ENCODE peak calls at places on chromosomes 4 and X, in eight cellular contexts. U, T, E, P, R, L, A and F are unnamed samples.

GRCh38 chr4:109026588-109026987 is 263.7 kb upstream of the ETNPPL start:
- DNase-seq in U (peak; percentile 35), T (no peak), E (no peak), P (peak; percentile 13), R (no peak), L (no peak), A (peak; percentile 63), F (no peak)

GRCh38 chrX:108494416-108495095 is 54.9 kb downstream of the COL4A5 start:
- DNase-seq in U (no peak), T (no peak), E (no peak), P (no peak), R (no peak), L (no peak), A (peak; percentile 45), F (no peak)

GRCh38 chrX:110383414-110383813 is 24.8 kb downstream of the RTL9 start:
- DNase-seq in U (peak; percentile 65), T (no peak), E (no peak), P (peak; percentile 7), R (no peak), L (no peak), A (peak; percentile 68), F (no peak)

GRCh38 chrX:43551590-43551989 is 104.5 kb upstream of the MAOA start:
- DNase-seq in U (no peak), T (peak; percentile 3), E (no peak), P (no peak), R (no peak), L (no peak), A (peak; percentile 23), F (no peak)

GRCh38 chrX:23820235-23820782 is 37.3 kb downstream of the SAT1 start:
- DNase-seq in U (no peak), T (no peak), E (no peak), P (peak; percentile 48), R (no peak), L (no peak), A (no peak), F (no peak)

GRCh38 chr4:119189638-119190037 is 22.9 kb upstream of the USP53 start:
- DNase-seq in U (no peak), T (no peak), E (no peak), P (no peak), R (no peak), L (no peak), A (no peak), F (no peak)

GRCh38 chrX:134936542-134936941 is 54.2 kb upstream of the SMIM10 start:
- DNase-seq in U (peak; percentile 27), T (no peak), E (no peak), P (peak; percentile 61), R (no peak), L (no peak), A (peak; percentile 70), F (no peak)

GRCh38 chr4:36502350-36502749 is 220.9 kb downstream of the DTHD1 start:
- DNase-seq in U (no peak), T (no peak), E (no peak), P (peak; percentile 58), R (no peak), L (no peak), A (no peak), F (no peak)

GRCh38 chr4:47623916-47624554 is 139.0 kb downstream of the ATP10D start:
- DNase-seq in U (peak; percentile 68), T (no peak), E (no peak), P (no peak), R (no peak), L (no peak), A (peak; percentile 81), F (no peak)

GRCh38 chr4:166323250-166323649 is 450.2 kb downstream of the TLL1 start:
- DNase-seq in U (no peak), T (no peak), E (no peak), P (no peak), R (no peak), L (no peak), A (no peak), F (no peak)

GRCh38 chr4:166318810-166319525 is 445.9 kb downstream of the TLL1 start:
- DNase-seq in U (peak; percentile 93), T (no peak), E (no peak), P (peak; percentile 81), R (no peak), L (no peak), A (peak; percentile 81), F (no peak)

DNA sequence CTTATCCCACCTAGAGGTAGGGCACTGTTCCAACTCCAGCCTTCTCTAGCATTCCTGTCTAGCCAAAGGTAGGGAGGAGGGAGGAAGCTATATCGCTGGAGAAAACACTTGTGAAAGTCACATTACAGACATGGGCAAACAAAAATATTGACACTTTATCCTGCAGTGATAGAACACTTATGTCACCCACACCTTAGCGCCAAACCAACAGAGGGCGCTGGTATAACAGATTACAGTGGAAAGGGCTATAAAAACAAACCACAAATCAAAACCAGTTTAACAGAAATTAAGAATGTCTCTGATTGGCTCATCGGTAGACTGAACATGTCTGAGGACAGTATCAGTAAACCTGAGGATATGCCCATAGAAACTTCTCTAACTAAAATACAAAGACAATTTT is 451.3 kb downstream of the TLL1 start:
- DNase-seq in U (peak; percentile 18), T (peak; percentile 35), E (peak; percentile 54), P (peak; percentile 61), R (no peak), L (no peak), A (peak; percentile 15), F (peak; percentile 15)
- TF ChIP-seq CTCF in U (peak; percentile 67), T (peak; percentile 53), E (peak; percentile 72), P (peak; percentile 50), R (no peak), L (peak; percentile 12), A (peak; percentile 57), F (peak; percentile 58)

DNA sequence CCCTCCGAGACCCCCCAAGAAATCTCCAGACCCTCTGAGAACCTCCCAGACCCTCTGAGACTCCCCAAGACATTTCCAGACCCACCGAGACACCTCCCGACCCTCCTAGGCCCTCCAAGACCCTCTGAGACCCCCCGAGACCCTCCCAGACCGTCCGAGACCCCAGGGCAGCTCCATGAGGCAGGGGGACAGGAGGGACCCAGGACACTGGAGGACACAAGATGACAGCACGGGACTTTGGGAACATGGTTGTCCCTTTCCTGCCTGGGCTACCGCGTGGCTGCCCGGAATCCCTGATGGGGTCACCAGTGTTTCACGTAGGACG is 10.3 kb downstream of the CTBP1 start:
- DNase-seq in U (no peak), T (no peak), E (no peak), P (no peak), R (no peak), L (no peak), A (no peak), F (no peak)
- TF ChIP-seq CTCF in U (no peak), T (no peak), E (no peak), P (no peak), R (no peak), L (no peak), A (no peak), F (no peak)

GRCh38 chrX:26848511-26848910 is 614.6 kb downstream of the PPP4R3C start:
- DNase-seq in U (peak; percentile 5), T (no peak), E (no peak), P (no peak), R (no peak), L (no peak), A (peak; percentile 28), F (no peak)

GRCh38 chrX:26851981-26852380 is 611.2 kb downstream of the PPP4R3C start:
- DNase-seq in U (peak; percentile 23), T (no peak), E (peak; percentile 44), P (peak; percentile 38), R (no peak), L (no peak), A (peak; percentile 34), F (no peak)
- TF ChIP-seq CTCF in U (peak; percentile 30), T (peak; percentile 10), E (peak; percentile 47), P (no peak), R (no peak), L (no peak), A (peak; percentile 36), F (no peak)

DNA sequence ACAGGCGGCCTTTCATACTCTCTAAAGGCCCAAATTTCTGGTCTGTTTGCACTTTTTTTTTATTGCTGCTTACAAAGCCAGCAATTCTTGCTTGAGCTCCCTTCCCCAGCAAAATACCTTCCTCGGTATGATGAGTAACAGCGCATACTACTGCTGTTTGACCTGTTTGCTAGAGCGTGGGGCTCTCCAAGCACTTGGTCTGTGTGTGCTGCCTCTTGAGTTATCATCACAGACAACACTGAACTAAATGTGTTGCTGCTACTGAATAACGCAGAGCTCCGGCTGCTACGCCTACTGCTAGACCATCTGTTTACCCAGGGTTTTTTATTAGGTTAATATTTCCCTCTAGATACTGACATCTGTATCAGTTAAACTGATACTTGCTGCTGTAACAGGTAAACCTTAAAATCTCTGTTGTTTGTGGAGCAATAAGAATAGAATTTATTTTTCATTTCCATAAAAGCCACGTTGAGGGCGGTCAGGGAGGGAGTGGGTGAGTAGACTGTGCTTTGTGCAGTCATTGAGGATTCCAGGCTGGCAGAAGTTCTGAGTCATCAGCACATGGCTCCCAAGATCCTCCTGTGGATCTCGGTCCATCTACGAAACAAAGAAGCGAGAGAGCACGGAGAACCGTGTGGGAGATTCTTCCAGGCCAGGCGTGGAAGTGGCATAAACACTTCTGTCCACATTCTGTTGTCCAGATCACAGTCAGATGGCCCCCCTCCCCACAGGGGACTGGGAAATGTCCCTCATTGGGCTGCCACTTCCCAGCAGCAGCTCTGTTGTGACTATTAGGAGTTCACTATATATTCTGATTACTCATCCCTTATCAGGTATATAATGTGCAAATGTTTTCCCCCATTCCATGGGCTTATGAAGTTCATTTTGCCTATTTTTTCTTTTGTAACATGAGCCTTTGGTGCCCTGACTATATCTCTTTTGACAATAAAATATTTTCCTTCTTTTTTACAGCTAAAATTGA is 14.0 kb downstream of the GRK4 start:
- DNase-seq in U (peak; percentile 63), T (no peak), E (no peak), P (peak; percentile 71), R (no peak), L (no peak), A (peak; percentile 42), F (no peak)
- TF ChIP-seq CTCF in U (no peak), T (no peak), E (no peak), P (no peak), R (no peak), L (no peak), A (no peak), F (no peak)

GRCh38 chr4:113618205-113618604 is 143.3 kb downstream of the CAMK2D start:
- DNase-seq in U (no peak), T (no peak), E (no peak), P (no peak), R (no peak), L (no peak), A (peak; percentile 16), F (no peak)

GRCh38 chr4:113625902-113626301 is 135.6 kb downstream of the CAMK2D start:
- DNase-seq in U (no peak), T (no peak), E (no peak), P (no peak), R (no peak), L (no peak), A (no peak), F (no peak)

GRCh38 chr4:113623274-113623894 is 138.2 kb downstream of the CAMK2D start:
- DNase-seq in U (no peak), T (no peak), E (no peak), P (no peak), R (no peak), L (no peak), A (no peak), F (no peak)

GRCh38 chr4:113620032-113620431 is 141.5 kb downstream of the CAMK2D start:
- DNase-seq in U (no peak), T (no peak), E (no peak), P (no peak), R (no peak), L (no peak), A (no peak), F (no peak)

DNA sequence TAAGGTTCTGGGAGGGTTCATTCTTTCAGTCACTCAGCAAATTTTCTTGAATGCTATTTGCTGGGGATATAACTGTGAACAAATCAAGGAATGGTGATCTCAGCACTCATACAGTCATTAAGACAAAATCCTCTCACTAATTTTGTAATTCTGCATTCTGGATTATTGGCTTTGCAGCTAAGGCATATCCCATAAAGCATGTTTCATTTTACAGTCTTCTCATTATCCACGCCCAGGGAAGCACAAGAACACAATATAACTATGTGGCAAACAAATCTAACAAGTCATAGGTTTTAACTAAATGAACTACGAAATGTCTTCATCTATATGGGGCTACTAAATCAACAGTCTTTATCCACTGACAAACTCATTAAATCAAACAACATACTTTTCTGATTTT is 139.9 kb downstream of the CAMK2D start:
- DNase-seq in U (no peak), T (no peak), E (no peak), P (no peak), R (no peak), L (no peak), A (no peak), F (no peak)
- TF ChIP-seq CTCF in U (no peak), T (no peak), E (no peak), P (no peak), R (no peak), L (no peak), A (no peak), F (no peak)